ENCODE peak calls at places on chromosomes 1 and 21, in six cellular contexts. D is heart right ventricle; E is left ventricle myocardium superior; H is left lung; O is activated CD8-positive, alpha-beta T cell treated with anti-CD3 and anti-CD28 coated beads for 36 hours; K is effector memory CD8-positive, alpha-beta T cell. N is an unnamed sample.

GRCh38 chr21:42819861-42820512 is 59.4 kb downstream of the WDR4 start:
- ATAC-seq in D (no peak), E (no peak), O (no peak), K (no peak), H (no peak), N (no peak)

GRCh38 chr1:110585426-110585825 is 20.7 kb downstream of the KCNA2 start:
- ATAC-seq in H (no peak), E (no peak), O (no peak), K (no peak), D (no peak), N (no peak)

GRCh38 chr1:101200513-101200912 is 36.3 kb upstream of the S1PR1 start:
- ATAC-seq in D (no peak), E (no peak), O (no peak), K (no peak), H (no peak), N (no peak)

GRCh38 chr1:228141082-228141870 is 1.2 kb downstream of the GUK1 start:
- ATAC-seq in H (no peak), E (peak), K (no peak), D (peak), O (no peak), N (no peak)

GRCh38 chr1:84771895-84772294 is 81.6 kb upstream of the SSX2IP start:
- ATAC-seq in E (peak), O (no peak), D (no peak), H (no peak), K (no peak), N (no peak)

GRCh38 chr1:167820684-167821355 is 93.1 kb downstream of the ADCY10 start:
- ATAC-seq in H (no peak), E (no peak), O (no peak), D (no peak), K (no peak), N (no peak)

GRCh38 chr1:31101147-31101502 is 35.6 kb upstream of the PUM1 start:
- ATAC-seq in K (no peak), D (no peak), H (peak), E (peak), O (no peak), N (no peak)

GRCh38 chr1:157771666-157772425 is 5.1 kb downstream of the FCRL2 start:
- ATAC-seq in K (no peak), E (no peak), O (no peak), H (no peak), D (no peak), N (no peak)

GRCh38 chr1:32989160-32989894 is 24.7 kb upstream of the RNF19B start:
- ATAC-seq in H (peak), K (no peak), E (peak), O (peak), D (peak), N (peak)

GRCh38 chr1:59128784-59129227 is 168.1 kb upstream of the FGGY start:
- ATAC-seq in H (no peak), O (no peak), K (no peak), D (no peak), E (no peak), N (no peak)

GRCh38 chr1:195851016-195851591 is 757.1 kb downstream of the KCNT2 start:
- ATAC-seq in K (no peak), O (no peak), H (no peak), D (no peak), E (no peak), N (no peak)

GRCh38 chr1:160945079-160945478 is 9.5 kb downstream of the ITLN2 start:
- ATAC-seq in K (no peak), E (no peak), O (no peak), H (no peak), D (no peak), N (no peak)

GRCh38 chr1:185735667-185736105 is 1.5 kb downstream of the HMCN1 start:
- ATAC-seq in E (no peak), D (no peak), H (peak), K (no peak), O (no peak), N (no peak)

GRCh38 chr1:242196101-242196500 is 197.2 kb upstream of the MAP1LC3C start:
- ATAC-seq in K (no peak), E (no peak), D (no peak), H (no peak), O (no peak), N (no peak)

GRCh38 chr1:25896266-25896665 is 10.0 kb downstream of the STMN1 start:
- ATAC-seq in E (no peak), H (no peak), D (no peak), K (no peak), O (no peak), N (no peak)

GRCh38 chr1:217647791-217648190 is 16.6 kb downstream of the SPATA17 start:
- ATAC-seq in O (no peak), E (no peak), D (no peak), H (no peak), K (no peak), N (no peak)

GRCh38 chr1:208538587-208538986 is 294.4 kb upstream of the PLXNA2 start:
- ATAC-seq in O (no peak), K (no peak), H (no peak), E (peak), D (peak), N (no peak)

GRCh38 chr1:117128323-117129079 is 7.0 kb upstream of the TRIM45 start:
- ATAC-seq in K (peak), H (peak), E (peak), O (no peak), D (peak), N (no peak)

GRCh38 chr1:18633428-18634155 is 2.9 kb downstream of the PAX7 start:
- ATAC-seq in H (no peak), E (no peak), D (no peak), K (no peak), O (no peak), N (no peak)

GRCh38 chr1:201766117-201766863 is 62.7 kb upstream of the IPO9 start:
- ATAC-seq in E (peak), H (peak), D (peak), K (no peak), O (no peak), N (no peak)

GRCh38 chr1:4021153-4021894 is 121.3 kb upstream of the C1orf174 start:
- ATAC-seq in H (no peak), K (no peak), D (no peak), E (no peak), O (no peak), N (no peak)

GRCh38 chr1:48917901-48918603 is 141.4 kb upstream of the BEND5 start:
- ATAC-seq in K (no peak), E (no peak), O (no peak), D (no peak), H (no peak), N (no peak)

GRCh38 chr1:78047131-78047530 is 1.4 kb downstream of the GIPC2 start:
- ATAC-seq in E (peak), K (no peak), D (peak), O (no peak), H (no peak), N (no peak)

GRCh38 chr1:25009675-25010262 is 79.7 kb upstream of the RUNX3 start:
- ATAC-seq in D (no peak), H (no peak), E (no peak), K (peak), O (peak), N (peak)

GRCh38 chr1:194241215-194241614 is 1054.8 kb upstream of the B3GALT2 start:
- ATAC-seq in H (no peak), K (no peak), D (no peak), O (no peak), E (no peak), N (no peak)

GRCh38 chr1:191709215-191709614 is 449.0 kb upstream of the RGS18 start:
- ATAC-seq in K (no peak), D (no peak), E (no peak), O (no peak), H (no peak), N (no peak)

GRCh38 chr21:15015622-15016471 is 49.0 kb downstream of the NRIP1 start:
- ATAC-seq in O (peak), D (no peak), K (no peak), E (no peak), H (no peak), N (no peak)

GRCh38 chr1:67688526-67689219 is 3.7 kb downstream of the GADD45A start:
- ATAC-seq in H (no peak), O (no peak), E (no peak), K (no peak), D (no peak), N (no peak)

GRCh38 chr21:44550807-44551206 is 498 bp downstream of the KRTAP10-2 start:
- ATAC-seq in K (no peak), D (no peak), H (no peak), O (no peak), E (no peak), N (no peak)

GRCh38 chr1:45526135-45526644 is 4.5 kb upstream of the PRDX1 start:
- ATAC-seq in H (peak), D (no peak), E (no peak), O (no peak), K (no peak), N (no peak)

GRCh38 chr1:88540255-88540654 is 143.8 kb upstream of the PKN2 start:
- ATAC-seq in D (no peak), O (no peak), E (no peak), K (no peak), H (no peak), N (no peak)

GRCh38 chr1:221494670-221495069 is 247.2 kb downstream of the DUSP10 start:
- ATAC-seq in K (no peak), H (no peak), O (no peak), D (no peak), E (no peak), N (no peak)

GRCh38 chr1:53600486-53600885 is 138.5 kb downstream of the GLIS1 start:
- ATAC-seq in H (no peak), E (no peak), D (no peak), K (peak), O (peak), N (no peak)

GRCh38 chr1:89877756-89878155 is 56.9 kb downstream of the LRRC8D start:
- ATAC-seq in E (no peak), H (no peak), O (no peak), D (no peak), K (no peak), N (no peak)

GRCh38 chr1:25468037-25468436 is 37.3 kb downstream of the MACO1 start:
- ATAC-seq in E (peak), K (no peak), H (peak), D (peak), O (no peak), N (no peak)

GRCh38 chr1:19305880-19306279 is 6.1 kb downstream of the AKR7A2 start:
- ATAC-seq in K (no peak), E (no peak), H (no peak), D (no peak), O (no peak), N (no peak)

GRCh38 chr1:17122449-17123194 is 3.4 kb upstream of the PADI2 start:
- ATAC-seq in K (no peak), O (no peak), D (peak), E (peak), H (no peak), N (no peak)

GRCh38 chr1:234624718-234625117 is 14.7 kb upstream of the IRF2BP2 start:
- ATAC-seq in O (no peak), D (no peak), H (peak), K (no peak), E (no peak), N (no peak)

GRCh38 chr1:2277741-2278488 is 49.8 kb downstream of the SKI start:
- ATAC-seq in K (no peak), H (peak), D (no peak), O (no peak), E (peak), N (no peak)